ENCODE peak calls at places on chromosomes 5 and 9, in seven cellular contexts. N is A549; B is colonic mucosa; P is stimulated activated CD4-positive, alpha-beta T cell treated with anti-CD3 and anti-CD28 coated beads, Interleukin-4, amount 100 ng/mL, for 48 hours; I is RWPE1; A is Calu3; Y is HEK293T. R is an unnamed sample.

GRCh38 chr5:16072616-16073015 is 107.0 kb downstream of the MARCHF11 start:
- DNase-seq in N (no peak), B (no peak), P (no peak), I (no peak), A (no peak), Y (no peak), R (no peak)

GRCh38 chr9:131407717-131408195 is 13.9 kb downstream of the PRRC2B start:
- DNase-seq in N (no peak), B (no peak), P (no peak), I (peak; percentile 55), A (no peak), Y (peak; percentile 62), R (peak; percentile 69)

GRCh38 chr9:111360881-111361280 is 30.9 kb upstream of the OR2K2 start:
- DNase-seq in N (no peak), B (no peak), P (no peak), I (no peak), A (no peak), Y (no peak), R (no peak)

GRCh38 chr5:6723901-6724300 is 10.7 kb downstream of the TENT4A start:
- DNase-seq in N (no peak), B (no peak), P (no peak), I (no peak), A (no peak), Y (no peak), R (no peak)

GRCh38 chr9:83669067-83669466 is 38.7 kb downstream of the UBQLN1 start:
- DNase-seq in N (no peak), B (no peak), P (no peak), I (no peak), A (no peak), Y (no peak), R (no peak)

GRCh38 chr5:98770911-98771322 is 2.5 kb upstream of the RGMB start:
- DNase-seq in N (peak; percentile 33), B (no peak), P (no peak), I (no peak), A (no peak), Y (no peak), R (no peak)

GRCh38 chr5:104265531-104266130 is 703.0 kb upstream of the NUDT12 start:
- DNase-seq in N (no peak), B (no peak), P (no peak), I (peak; percentile 5), A (no peak), Y (peak; percentile 14), R (no peak)

GRCh38 chr9:38761999-38762398 is 42.1 kb upstream of the FAM240B start:
- DNase-seq in N (no peak), B (no peak), P (no peak), I (no peak), A (no peak), Y (no peak), R (no peak)

GRCh38 chr5:176652136-176652535 is 4.9 kb downstream of the TSPAN17 start:
- DNase-seq in N (no peak), B (no peak), P (no peak), I (peak; percentile 43), A (no peak), Y (peak; percentile 42), R (no peak)

GRCh38 chr5:10511741-10512640 is 51.9 kb upstream of the ANKRD33B start:
- DNase-seq in N (no peak), B (no peak), P (no peak), I (no peak), A (no peak), Y (no peak), R (no peak)

GRCh38 chr9:72912476-72913381 is 40.1 kb downstream of the ALDH1A1 start:
- DNase-seq in N (no peak), B (no peak), P (no peak), I (no peak), A (no peak), Y (no peak), R (no peak)

GRCh38 chr5:124504081-124504916 is 242.1 kb downstream of the ZNF608 start:
- DNase-seq in N (no peak), B (no peak), P (no peak), I (no peak), A (no peak), Y (no peak), R (no peak)

GRCh38 chr5:175796536-175797499 is 74.6 kb upstream of the CPLX2 start:
- DNase-seq in N (peak; percentile 66), B (peak; percentile 65), P (peak; percentile 70), I (peak; percentile 93), A (peak; percentile 87), Y (peak; percentile 95), R (peak; percentile 30)

GRCh38 chr9:69937358-69937757 is 106.3 kb upstream of the MAMDC2 start:
- DNase-seq in N (no peak), B (no peak), P (no peak), I (no peak), A (no peak), Y (no peak), R (no peak)

GRCh38 chr5:90802695-90803317 is 244.2 kb downstream of the ADGRV1 start:
- DNase-seq in N (peak; percentile 37), B (peak; percentile 27), P (no peak), I (peak; percentile 72), A (peak; percentile 58), Y (peak; percentile 57), R (peak; percentile 22)

GRCh38 chr9:23538060-23538387 is 288.0 kb downstream of the ELAVL2 start:
- DNase-seq in N (no peak), B (no peak), P (no peak), I (no peak), A (no peak), Y (no peak), R (no peak)

GRCh38 chr5:167208911-167209310 is 1082.5 kb upstream of the WWC1 start:
- DNase-seq in N (no peak), B (no peak), P (no peak), I (peak; percentile 30), A (no peak), Y (no peak), R (no peak)

GRCh38 chr9:89850633-89851325 is 246.0 kb downstream of the GADD45G start:
- DNase-seq in N (no peak), B (peak; percentile 60), P (no peak), I (no peak), A (no peak), Y (no peak), R (peak; percentile 28)

GRCh38 chr5:148957591-148958202 is 105.2 kb downstream of the SH3TC2 start:
- DNase-seq in N (no peak), B (peak; percentile 39), P (peak; percentile 19), I (peak; percentile 62), A (peak; percentile 79), Y (peak; percentile 67), R (peak; percentile 27)

GRCh38 chr5:52878671-52879070 is 91.0 kb downstream of the ITGA1 start:
- DNase-seq in N (no peak), B (no peak), P (no peak), I (peak; percentile 26), A (no peak), Y (no peak), R (no peak)

GRCh38 chr9:94287877-94288513 is 28.9 kb downstream of the ZNF169 start:
- DNase-seq in N (no peak), B (no peak), P (no peak), I (no peak), A (no peak), Y (no peak), R (no peak)

GRCh38 chr9:129210125-129210524 is 32.1 kb upstream of the IER5L start:
- DNase-seq in N (no peak), B (no peak), P (no peak), I (no peak), A (no peak), Y (no peak), R (no peak)

GRCh38 chr5:125717209-125717608 is 706.0 kb upstream of the GRAMD2B start:
- DNase-seq in N (no peak), B (no peak), P (no peak), I (no peak), A (peak; percentile 26), Y (no peak), R (no peak)

GRCh38 chr9:90827181-90827866 is 25.7 kb downstream of the SYK start:
- DNase-seq in N (no peak), B (no peak), P (no peak), I (no peak), A (no peak), Y (no peak), R (no peak)

GRCh38 chr9:93436655-93437407 is 14.7 kb upstream of the FAM120A start:
- DNase-seq in N (no peak), B (no peak), P (no peak), I (no peak), A (no peak), Y (no peak), R (no peak)

GRCh38 chr9:6896562-6896961 is 138.8 kb downstream of the KDM4C start:
- DNase-seq in N (no peak), B (no peak), P (no peak), I (no peak), A (no peak), Y (no peak), R (no peak)

R was measured in NCI-H2029.